ENCODE peak calls at places on chromosome 7, in eight cellular contexts. J is astrocyte of the spinal cord, R is fibroblast of the aortic adventitia, X is endothelial cell, F is sigmoid colon, H is Panc1, W is MM.1S, K is cardiac fibroblast. M is an unnamed sample.

GRCh38 chr7:151078233-151079040 is 2.2 kb downstream of the FASTK start:
- DNase-seq in W (no peak), H (no peak), X (no peak), J (no peak), K (peak), F (peak), R (peak), M (no peak)

GRCh38 chr7:19000410-19000809 is 117.0 kb downstream of the TWIST1 start:
- DNase-seq in F (no peak), R (no peak), X (no peak), K (no peak), W (no peak), J (no peak), H (no peak), M (no peak)

GRCh38 chr7:17396692-17397091 is 98.2 kb downstream of the AHR start:
- DNase-seq in F (no peak), J (no peak), X (no peak), R (no peak), W (no peak), K (no peak), H (no peak), M (no peak)

GRCh38 chr7:140989068-140989467 is 25.7 kb downstream of the MRPS33 start:
- DNase-seq in K (no peak), H (no peak), X (no peak), W (no peak), J (no peak), R (no peak), F (no peak), M (no peak)

GRCh38 chr7:92178928-92179373 is at the start of gene LRRD1:
- DNase-seq in H (peak), F (peak), X (peak), W (peak), R (peak), K (peak), J (peak), M (peak)

GRCh38 chr7:103690576-103690975 is 244.6 kb upstream of the SLC26A5 start:
- DNase-seq in W (no peak), K (no peak), F (no peak), J (no peak), H (no peak), X (no peak), R (no peak), M (no peak)

GRCh38 chr7:157494506-157495176 is 157.8 kb downstream of the DNAJB6 start:
- DNase-seq in J (no peak), R (no peak), K (no peak), X (no peak), W (no peak), F (peak), H (no peak), M (no peak)

GRCh38 chr7:50778189-50778588 is 4.5 kb downstream of the GRB10 start:
- DNase-seq in X (no peak), F (no peak), H (no peak), W (no peak), K (no peak), R (no peak), J (no peak), M (no peak)

GRCh38 chr7:127514499-127514898 is 70.9 kb downstream of the GCC1 start:
- DNase-seq in J (peak), K (peak), X (no peak), R (peak), H (peak), W (peak), F (no peak), M (peak)

GRCh38 chr7:91875851-91876250 is 4.7 kb downstream of the MTERF1 start:
- DNase-seq in K (peak), J (no peak), R (peak), H (no peak), F (no peak), X (no peak), W (no peak), M (no peak)

GRCh38 chr7:139500770-139501138 is 17.3 kb upstream of the KLRG2 start:
- DNase-seq in K (no peak), H (no peak), W (no peak), F (no peak), R (no peak), X (no peak), J (no peak), M (no peak)

GRCh38 chr7:19352271-19352670 is 207.1 kb upstream of the FERD3L start:
- DNase-seq in X (no peak), J (peak), K (peak), F (no peak), W (no peak), H (no peak), R (no peak), M (no peak)

GRCh38 chr7:130009848-130010688 is 41.1 kb downstream of the ZC3HC1 start:
- DNase-seq in H (peak), X (no peak), W (peak), J (peak), R (peak), F (peak), K (peak), M (peak)

GRCh38 chr7:42237162-42237821 is at the start of gene GLI3:
- DNase-seq in H (no peak), F (peak), K (peak), W (peak), X (peak), J (peak), R (peak), M (peak)

GRCh38 chr7:27814054-27814453 is 74.1 kb downstream of the TAX1BP1 start:
- DNase-seq in J (peak), W (no peak), X (no peak), H (no peak), R (peak), F (no peak), K (peak), M (no peak)

GRCh38 chr7:86966920-86967319 is 92.5 kb downstream of the ELAPOR2 start:
- DNase-seq in K (no peak), R (no peak), H (no peak), X (no peak), F (no peak), J (no peak), W (no peak), M (no peak)

GRCh38 chr7:21123586-21123985 is 304.3 kb upstream of the SP4 start:
- DNase-seq in X (no peak), R (no peak), J (no peak), W (no peak), K (no peak), F (no peak), H (no peak), M (no peak)

GRCh38 chr7:110852156-110852858 is 238.6 kb upstream of the LRRN3 start:
- DNase-seq in J (no peak), F (no peak), W (no peak), H (peak), R (peak), X (no peak), K (peak), M (no peak)

GRCh38 chr7:98483276-98483963 is 82.5 kb upstream of the BAIAP2L1 start:
- DNase-seq in W (no peak), K (no peak), X (no peak), R (no peak), F (no peak), J (no peak), H (no peak), M (no peak)

GRCh38 chr7:158083526-158084310 is 503.9 kb downstream of the PTPRN2 start:
- DNase-seq in K (no peak), R (no peak), H (no peak), X (no peak), J (no peak), F (peak), W (no peak), M (no peak)

GRCh38 chr7:29116361-29116760 is 30.0 kb downstream of the CPVL start:
- DNase-seq in H (no peak), W (no peak), F (no peak), X (no peak), R (no peak), K (no peak), J (no peak), M (no peak)

GRCh38 chr7:16660702-16661464 is 14.9 kb downstream of the BZW2 start:
- DNase-seq in F (no peak), W (no peak), K (peak), X (no peak), R (peak), J (peak), H (no peak), M (no peak)

GRCh38 chr7:139619367-139619657 is 95.8 kb downstream of the CLEC2L start:
- DNase-seq in H (no peak), J (peak), X (no peak), F (no peak), R (peak), W (no peak), K (peak), M (no peak)

DNA sequence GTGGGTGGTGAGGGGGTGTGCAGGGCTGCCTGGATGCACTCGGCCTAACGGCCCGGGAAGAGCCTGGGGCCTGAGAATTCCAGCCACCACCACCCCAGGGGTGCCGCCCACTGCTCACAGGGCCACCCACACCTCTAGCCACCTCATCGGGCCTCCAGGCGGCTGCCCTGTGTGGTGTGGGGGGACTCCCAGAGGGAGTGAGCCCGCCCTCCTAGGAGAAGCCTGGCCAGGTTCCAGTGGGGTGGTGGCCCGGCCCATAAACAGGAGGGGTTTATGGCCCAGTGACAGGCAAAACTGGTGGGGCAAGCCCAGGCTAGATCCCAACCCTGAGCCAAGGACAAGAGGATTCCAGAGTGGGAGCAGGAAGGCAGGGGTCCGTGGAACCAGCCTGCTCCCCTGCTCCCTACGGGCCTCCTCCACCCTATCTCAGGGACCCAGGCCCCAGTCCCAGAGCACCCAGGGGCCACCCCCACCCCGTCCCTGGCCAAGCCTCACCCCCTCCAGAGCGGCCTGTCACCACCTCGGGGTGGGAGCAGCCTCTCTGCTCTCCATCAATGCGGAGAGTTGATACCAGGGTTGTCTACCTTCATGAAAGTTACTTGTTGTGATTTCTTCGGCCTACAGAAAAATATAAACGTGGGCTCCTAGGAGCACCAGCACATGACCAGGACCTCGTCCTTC is 20.2 kb upstream of the PDGFA start:
- DNase-seq in K (peak), F (no peak), H (no peak), X (no peak), W (no peak), R (peak), J (peak), M (no peak)
- TF ChIP-seq CTCF in K (no peak), F (no peak), H (no peak), X (no peak), W (no peak), R (no peak), J (no peak), M (no peak)

GRCh38 chr7:30635798-30636197 is 41.1 kb downstream of the GARS1 start:
- DNase-seq in K (no peak), W (no peak), F (no peak), J (no peak), X (no peak), H (no peak), R (no peak), M (no peak)

GRCh38 chr7:30634634-30635201 is 40.0 kb downstream of the GARS1 start:
- DNase-seq in H (no peak), W (no peak), R (no peak), K (no peak), J (no peak), F (no peak), X (no peak), M (no peak)

GRCh38 chr7:30630986-30631385 is 36.3 kb downstream of the GARS1 start:
- DNase-seq in X (no peak), K (no peak), W (no peak), R (no peak), H (no peak), F (no peak), J (no peak), M (peak)

GRCh38 chr7:30633223-30633622 is 38.5 kb downstream of the GARS1 start:
- DNase-seq in K (no peak), R (no peak), W (no peak), H (no peak), F (no peak), X (no peak), J (no peak), M (no peak)

GRCh38 chr7:30634193-30634626 is 39.5 kb downstream of the GARS1 start:
- DNase-seq in J (no peak), H (no peak), K (no peak), X (no peak), R (no peak), F (no peak), W (no peak), M (no peak)
- TF ChIP-seq CTCF in J (no peak), H (no peak), K (no peak), X (no peak), R (no peak), F (no peak), W (no peak), M (no peak)

DNA sequence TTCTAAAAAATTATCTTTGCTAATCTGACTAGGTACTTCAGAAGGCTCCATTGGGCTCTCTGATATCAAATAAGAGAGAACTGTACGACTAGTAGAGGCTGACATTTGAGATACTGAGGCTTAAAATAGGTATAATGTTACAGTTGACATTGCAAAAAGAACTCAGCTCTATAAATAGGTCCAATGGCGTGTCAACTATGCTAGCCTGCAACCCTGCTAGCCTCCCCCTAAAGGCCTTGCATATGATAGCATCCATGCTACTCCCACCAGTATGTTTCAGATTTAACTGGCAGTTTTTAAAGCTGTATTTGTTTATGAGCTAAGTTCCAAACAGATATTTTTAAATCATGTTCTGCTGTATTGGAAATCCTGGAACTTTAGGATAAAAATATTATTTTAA is at the start of gene PPP1R3A:
- DNase-seq in W (no peak), R (no peak), K (no peak), F (no peak), X (no peak), J (no peak), H (no peak), M (no peak)
- TF ChIP-seq CTCF in W (peak), R (no peak), K (no peak), F (no peak), X (no peak), J (peak), H (no peak), M (no peak)

DNA sequence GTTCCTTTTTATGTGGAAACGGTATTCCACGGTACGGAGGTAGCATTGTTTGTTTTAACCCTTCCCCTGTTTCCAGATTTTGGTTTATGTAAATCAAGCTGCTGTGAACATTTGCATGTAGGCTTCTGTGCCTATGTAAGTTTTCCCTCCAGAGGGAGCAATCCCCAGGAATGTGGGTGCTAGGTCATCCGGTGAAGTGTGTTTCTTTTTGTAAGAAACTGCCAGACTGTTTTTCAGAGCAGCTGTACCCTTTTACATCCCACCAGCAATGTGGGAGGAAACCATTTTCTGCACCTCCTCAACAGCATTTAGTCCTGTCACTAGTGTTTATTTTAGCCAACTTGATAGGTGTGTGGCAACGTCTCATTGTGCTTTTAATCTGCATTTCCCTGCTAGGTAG is 395.8 kb upstream of the FOXK1 start:
- DNase-seq in H (no peak), F (no peak), K (no peak), X (no peak), R (no peak), W (no peak), J (no peak), M (no peak)
- TF ChIP-seq CTCF in H (no peak), F (no peak), K (no peak), X (no peak), R (no peak), W (no peak), J (no peak), M (no peak)

GRCh38 chr7:82018226-82018625 is 248.4 kb upstream of the HGF start:
- DNase-seq in J (no peak), W (no peak), K (peak), X (no peak), H (no peak), F (no peak), R (peak), M (no peak)
- TF ChIP-seq CTCF in J (no peak), W (no peak), K (no peak), X (no peak), H (no peak), F (no peak), R (no peak), M (no peak)

GRCh38 chr7:116249969-116250553 is 39.7 kb downstream of the TES start:
- DNase-seq in K (peak), R (peak), X (peak), H (no peak), W (peak), F (no peak), J (peak), M (no peak)
- TF ChIP-seq CTCF in K (peak), R (peak), X (peak), H (peak), W (peak), F (no peak), J (peak), M (peak)

GRCh38 chr7:26399309-26399610 is 107.6 kb downstream of the SNX10 start:
- DNase-seq in F (no peak), K (no peak), R (no peak), X (peak), W (no peak), H (no peak), J (peak), M (no peak)
- TF ChIP-seq CTCF in F (no peak), K (peak), R (peak), X (no peak), W (no peak), H (peak), J (peak), M (no peak)

GRCh38 chr7:148561099-148561498 is 29.5 kb upstream of the C7orf33 start:
- DNase-seq in H (no peak), X (no peak), F (no peak), K (no peak), W (no peak), J (no peak), R (no peak), M (no peak)

GRCh38 chr7:148558914-148559313 is 31.7 kb upstream of the C7orf33 start:
- DNase-seq in J (no peak), R (no peak), X (no peak), F (no peak), H (no peak), K (no peak), W (no peak), M (no peak)

GRCh38 chr7:148553979-148554378 is 36.6 kb upstream of the C7orf33 start:
- DNase-seq in K (no peak), F (no peak), H (no peak), R (no peak), J (no peak), X (no peak), W (no peak), M (no peak)

DNA sequence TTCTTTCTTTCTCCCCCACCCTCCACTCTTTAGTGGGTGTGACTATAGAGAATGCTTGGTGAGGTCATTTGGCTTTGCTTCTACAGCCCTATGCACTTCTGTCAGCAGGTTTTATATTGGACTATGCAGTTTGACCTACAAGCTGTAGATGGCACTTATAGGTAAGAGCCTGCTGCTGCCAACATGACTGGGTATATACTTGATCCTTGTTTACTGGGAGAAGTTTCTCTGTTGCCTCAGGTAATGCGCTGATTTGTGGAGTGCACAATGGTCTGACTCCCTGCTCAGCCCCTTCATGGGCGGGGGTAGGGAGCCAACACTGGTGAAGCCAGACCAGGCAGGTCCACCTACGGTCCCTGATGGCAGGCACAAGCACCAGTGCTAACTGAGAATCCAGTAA is 33.7 kb upstream of the C7orf33 start:
- DNase-seq in F (no peak), X (no peak), R (no peak), K (no peak), J (no peak), H (no peak), W (peak), M (no peak)
- TF ChIP-seq CTCF in F (no peak), X (no peak), R (no peak), K (no peak), J (no peak), H (no peak), W (peak), M (no peak)

DNA sequence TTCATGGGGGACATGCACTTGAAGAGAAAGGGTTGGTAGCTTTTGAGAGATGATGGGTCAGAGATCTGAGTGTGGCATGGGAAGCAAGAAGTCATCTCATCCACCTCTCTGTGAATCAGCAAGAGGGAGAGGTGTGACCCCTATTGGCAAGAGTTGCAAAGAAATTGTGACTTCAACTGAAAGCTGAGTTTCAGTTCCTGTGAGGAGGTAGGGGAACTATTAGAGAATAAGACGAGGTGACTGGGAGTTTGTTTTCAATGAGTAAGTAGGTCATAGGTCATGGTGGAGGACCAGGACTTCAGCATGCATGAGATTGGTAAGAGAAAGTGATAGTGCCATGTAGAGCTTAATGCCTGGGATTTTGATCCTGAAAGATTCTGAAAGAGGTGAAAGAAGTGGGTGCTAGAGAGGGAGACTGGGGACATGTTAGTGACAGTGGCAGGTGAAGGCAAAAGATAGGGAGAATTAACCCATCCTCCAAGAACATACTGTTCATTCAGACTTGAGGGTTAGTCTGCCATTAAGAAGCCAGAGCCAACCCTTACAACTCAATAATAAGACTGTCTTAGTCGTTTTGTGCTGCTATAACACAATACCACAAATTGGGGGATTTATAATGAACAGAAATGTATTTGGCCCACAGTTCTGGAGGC is 75.5 kb upstream of the CAPZA2 start:
- DNase-seq in K (peak), W (peak), J (peak), F (no peak), R (peak), H (no peak), X (peak), M (peak)
- TF ChIP-seq CTCF in K (peak), W (peak), J (peak), F (no peak), R (peak), H (peak), X (no peak), M (peak)